ENCODE peak calls at places on chromosomes 5 and 9, in six cellular contexts. J is HCT116, L is HepG2, F is GM23338, E is mammary epithelial cell, A is hepatocyte. Y is an unnamed sample.

GRCh38 chr9:127142931-127143464 is 20.6 kb upstream of the ANGPTL2 start:
- DNase-seq in J (no peak), L (no peak), F (no peak), E (no peak), A (no peak), Y (no peak)

GRCh38 chr9:88821749-88822106 is 169.5 kb upstream of the S1PR3 start:
- DNase-seq in J (no peak), L (no peak), F (no peak), E (no peak), A (no peak), Y (no peak)

GRCh38 chr5:124843596-124843899 is 97.1 kb upstream of the ZNF608 start:
- DNase-seq in J (no peak), L (no peak), F (no peak), E (no peak), A (no peak), Y (no peak)

GRCh38 chr5:124701873-124702272 is 44.6 kb downstream of the ZNF608 start:
- DNase-seq in J (no peak), L (no peak), F (no peak), E (no peak), A (no peak), Y (no peak)

GRCh38 chr5:122500245-122501086 is 188.4 kb downstream of the SNCAIP start:
- DNase-seq in J (peak; percentile 38), L (peak; percentile 26), F (peak; percentile 91), E (peak; percentile 30), A (peak; percentile 80), Y (no peak)

GRCh38 chr5:96285823-96286222 is 147.2 kb downstream of the PCSK1 start:
- DNase-seq in J (no peak), L (no peak), F (peak; percentile 14), E (no peak), A (no peak), Y (no peak)

GRCh38 chr5:179270581-179271300 is 74.5 kb downstream of the ADAMTS2 start:
- DNase-seq in J (no peak), L (no peak), F (no peak), E (no peak), A (no peak), Y (no peak)

GRCh38 chr9:127858041-127858512 is 3.6 kb upstream of the ENG start:
- DNase-seq in J (no peak), L (no peak), F (no peak), E (no peak), A (no peak), Y (no peak)

GRCh38 chr9:126847051-126847450 is 13.4 kb upstream of the ZBTB34 start:
- DNase-seq in J (no peak), L (no peak), F (no peak), E (no peak), A (no peak), Y (no peak)

GRCh38 chr5:36854402-36855140 is 22.0 kb upstream of the NIPBL start:
- DNase-seq in J (peak; percentile 45), L (no peak), F (peak; percentile 75), E (no peak), A (no peak), Y (no peak)

GRCh38 chr9:134612715-134613114 is 28.9 kb upstream of the COL5A1 start:
- DNase-seq in J (no peak), L (no peak), F (no peak), E (no peak), A (no peak), Y (no peak)

GRCh38 chr5:55226027-55226933 is 835 bp downstream of the MCIDAS start:
- DNase-seq in J (peak; percentile 72), L (peak; percentile 38), F (peak; percentile 91), E (peak; percentile 53), A (peak; percentile 80), Y (peak; percentile 32)

GRCh38 chr5:55230086-55230629 is 3.0 kb upstream of the MCIDAS start:
- DNase-seq in J (no peak), L (no peak), F (no peak), E (no peak), A (no peak), Y (no peak)

GRCh38 chr5:55226934-55227737 is at the start of gene MCIDAS:
- DNase-seq in J (peak; percentile 64), L (no peak), F (peak; percentile 89), E (peak; percentile 72), A (peak; percentile 76), Y (no peak)

GRCh38 chr5:55225346-55225745 is 1.8 kb downstream of the MCIDAS start:
- DNase-seq in J (no peak), L (no peak), F (no peak), E (no peak), A (no peak), Y (no peak)

GRCh38 chr5:55227738-55228430 is 769 bp upstream of the MCIDAS start:
- DNase-seq in J (no peak), L (no peak), F (peak; percentile 26), E (no peak), A (no peak), Y (no peak)
- TF ChIP-seq EZH2 in J (no peak), L (no peak), F (peak; percentile 76), E (no peak), A (no peak), Y (no peak)

GRCh38 chr9:95188459-95188858 is 129.1 kb downstream of the FANCC start:
- DNase-seq in J (no peak), L (no peak), F (no peak), E (no peak), A (no peak), Y (no peak)

GRCh38 chr9:95185931-95186330 is 131.6 kb downstream of the FANCC start:
- DNase-seq in J (no peak), L (no peak), F (no peak), E (no peak), A (no peak), Y (no peak)

GRCh38 chr9:95190413-95190812 is 127.1 kb downstream of the FANCC start:
- DNase-seq in J (no peak), L (no peak), F (no peak), E (peak; percentile 6), A (no peak), Y (no peak)

GRCh38 chr9:95192631-95193030 is 124.9 kb downstream of the FANCC start:
- DNase-seq in J (no peak), L (no peak), F (no peak), E (no peak), A (no peak), Y (no peak)

DNA sequence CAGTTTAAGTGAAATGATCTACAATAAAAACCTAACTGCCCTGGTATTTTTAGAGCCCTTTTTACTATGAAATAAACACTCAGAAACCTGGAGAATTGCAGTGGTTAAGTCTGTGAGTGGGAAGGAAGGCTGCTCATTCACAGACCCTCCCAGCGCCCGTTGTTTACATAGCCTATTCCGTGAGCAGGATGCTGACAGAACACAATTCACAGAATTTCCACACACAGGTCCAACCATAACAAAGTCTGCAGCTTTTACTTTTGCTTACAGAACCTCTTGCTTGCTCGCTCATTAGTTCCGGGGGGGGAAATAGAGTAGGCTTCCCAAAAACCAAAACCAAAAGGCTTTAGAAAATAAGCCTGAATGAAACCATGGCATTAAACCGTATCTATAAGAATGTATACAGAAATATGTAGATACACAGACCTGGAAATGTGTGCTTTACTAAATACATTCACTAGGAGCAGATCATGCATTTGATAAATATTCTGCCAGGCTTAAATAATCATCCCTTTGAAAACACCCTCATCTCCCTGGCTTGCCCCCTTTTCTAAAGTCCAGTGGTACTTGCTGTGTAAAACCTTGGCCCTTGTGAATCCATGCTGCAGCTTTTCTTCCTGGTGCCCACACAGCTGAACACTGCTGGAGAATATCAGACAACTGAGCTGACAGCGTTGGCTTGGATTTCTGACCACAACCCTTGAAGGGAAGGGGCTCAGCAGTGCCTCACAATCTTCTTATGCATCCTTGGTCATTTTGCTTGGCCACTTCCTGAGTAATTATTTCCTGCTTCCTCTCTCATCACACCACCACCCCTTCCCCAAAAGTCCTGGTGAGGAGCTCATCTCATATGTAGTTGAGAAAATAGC is 128.0 kb downstream of the FANCC start:
- DNase-seq in J (no peak), L (peak; percentile 35), F (no peak), E (no peak), A (peak; percentile 71), Y (no peak)
- H3K4me3 ChIP-seq in J (no peak overlapping the region), L (no peak overlapping the region), F (no peak overlapping the region), E (no peak overlapping the region), A (no peak overlapping the region), Y (no peak overlapping the region)

DNA sequence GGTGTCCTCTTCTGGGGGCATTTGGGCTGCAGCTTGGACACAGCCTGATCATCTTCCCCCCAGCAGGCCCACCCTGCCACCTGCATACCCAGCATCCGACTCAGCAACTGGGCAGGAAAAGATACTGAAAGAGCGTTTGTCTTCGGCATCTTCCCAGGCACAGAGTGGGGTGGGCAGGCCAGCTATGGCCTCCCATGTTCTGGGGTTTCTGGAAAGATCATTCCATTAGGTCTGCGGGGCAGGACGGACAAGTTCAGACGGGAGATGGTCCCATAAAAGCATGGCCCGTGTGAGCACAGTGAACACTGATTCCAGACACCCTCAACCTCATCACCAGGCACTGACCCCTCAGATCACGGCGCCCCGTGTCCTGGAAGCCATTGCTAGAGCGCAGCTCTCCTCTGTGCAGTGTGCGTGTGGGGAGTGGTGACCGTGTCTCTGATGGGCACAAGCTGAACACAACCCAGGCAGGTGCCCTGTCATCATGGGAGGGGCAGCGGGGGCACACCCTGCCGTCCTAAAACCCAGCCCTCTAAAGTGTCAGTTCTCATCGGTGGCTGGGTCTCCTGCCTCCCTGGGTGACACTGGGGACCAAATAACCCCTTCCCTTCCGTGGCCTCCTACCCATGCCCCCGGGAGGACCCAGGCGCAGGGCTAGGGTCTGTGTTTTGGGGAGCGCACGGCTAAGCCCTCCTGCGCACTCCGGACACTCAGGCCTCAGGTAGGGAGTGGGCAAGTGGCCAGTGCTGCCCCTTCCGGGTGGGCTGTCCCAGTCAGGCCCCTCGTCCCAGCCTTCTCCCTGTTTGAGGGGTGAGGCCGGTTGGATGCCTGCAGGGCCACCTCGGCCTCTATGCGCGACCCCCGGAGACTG is 13.2 kb upstream of the TMEM250 start:
- DNase-seq in J (no peak), L (no peak), F (no peak), E (no peak), A (no peak), Y (no peak)
- TF ChIP-seq EZH2 in J (no peak), L (no peak), F (no peak), E (no peak), A (no peak), Y (no peak)

GRCh38 chr9:87343816-87344438 is 153.7 kb upstream of the DAPK1 start:
- DNase-seq in J (no peak), L (no peak), F (no peak), E (peak; percentile 57), A (no peak), Y (no peak)

GRCh38 chr9:87342743-87343142 is 154.9 kb upstream of the DAPK1 start:
- DNase-seq in J (no peak), L (no peak), F (no peak), E (no peak), A (peak; percentile 15), Y (peak; percentile 94)

GRCh38 chr9:87350915-87351314 is 146.8 kb upstream of the DAPK1 start:
- DNase-seq in J (no peak), L (no peak), F (no peak), E (no peak), A (peak; percentile 39), Y (no peak)

GRCh38 chr9:87340391-87340790 is 157.3 kb upstream of the DAPK1 start:
- DNase-seq in J (no peak), L (no peak), F (no peak), E (no peak), A (no peak), Y (no peak)

DNA sequence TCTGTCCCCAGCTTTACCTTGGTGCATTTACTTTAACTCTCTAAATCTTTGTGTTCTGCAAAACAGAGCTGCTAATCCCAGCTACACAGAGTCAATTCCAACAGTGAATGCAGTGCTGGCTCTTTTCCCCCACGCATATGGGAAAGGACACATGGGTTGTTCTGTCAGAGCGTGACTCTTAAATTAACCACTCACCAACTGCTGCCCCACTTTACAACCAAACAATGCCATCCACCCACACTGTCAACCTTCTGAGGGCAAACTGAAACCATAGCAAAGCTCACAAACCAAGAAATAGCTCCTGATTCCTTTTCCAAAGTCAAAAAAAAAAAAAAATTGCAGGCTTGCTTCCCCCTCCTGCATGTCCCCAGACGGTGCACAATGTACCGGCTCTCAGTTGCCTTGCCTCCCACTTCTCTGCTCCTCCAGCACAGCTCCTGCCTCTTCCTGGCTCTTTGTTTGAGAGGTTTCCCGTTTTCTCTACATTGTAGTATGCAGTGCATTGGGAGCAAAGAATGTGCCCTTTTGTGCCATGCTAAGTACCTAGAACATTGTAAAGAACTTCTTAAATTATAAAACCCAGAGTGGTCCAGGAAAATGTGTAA is 151.5 kb upstream of the DAPK1 start:
- DNase-seq in J (no peak), L (no peak), F (peak; percentile 24), E (no peak), A (no peak), Y (no peak)
- H3K4me3 ChIP-seq in J (no peak overlapping the region), L (no peak overlapping the region), F (no peak overlapping the region), E (no peak overlapping the region), A (no peak overlapping the region), Y (no peak overlapping the region)

Y was measured in SK-N-MC.